ENCODE peak calls at places on chromosomes 7 and 10, in six cellular contexts. I is mesenteric fat pad; Y is activated CD4-positive, alpha-beta T cell treated with anti-CD3 and anti-CD28 coated beads, Interleukin-2, amount 50 U/mL, for 48 hours; G is GM12865; S is T-helper 2 cell treated with Interferon-gamma antibody and Interleukin-4, amounts not matched to agents 5 μg/mL and 100 μg/mL, for 36 hours; C is SK-MEL-5. T is an unnamed sample.

GRCh38 chr10:126729314-126729871 is 58.9 kb upstream of the C10orf90 start:
- DNase-seq in S (no peak), I (no peak), Y (no peak), G (no peak), C (no peak), T (no peak)

GRCh38 chr7:30164567-30164966 is 29.8 kb downstream of the MTURN start:
- DNase-seq in Y (no peak), C (peak), S (no peak), I (no peak), G (peak), T (peak)

GRCh38 chr7:22179442-22179879 is 177.5 kb downstream of the RAPGEF5 start:
- DNase-seq in C (no peak), Y (no peak), I (no peak), G (no peak), S (no peak), T (no peak)

GRCh38 chr7:10973942-10974716 is 457 bp downstream of the PHF14 start:
- DNase-seq in G (peak), I (no peak), C (peak), Y (peak), S (peak), T (peak)

GRCh38 chr10:76942556-76943416 is 694.8 kb downstream of the KCNMA1 start:
- DNase-seq in C (no peak), Y (no peak), S (no peak), I (no peak), G (no peak), T (no peak)

GRCh38 chr10:68403701-68404100 is 3.4 kb downstream of the RUFY2 start:
- DNase-seq in C (no peak), S (no peak), I (no peak), Y (no peak), G (no peak), T (no peak)

GRCh38 chr7:37031571-37032257 is 307.4 kb upstream of the AOAH start:
- DNase-seq in Y (peak), C (peak), S (peak), G (no peak), I (no peak), T (peak)

GRCh38 chr7:135326636-135327280 is 93.1 kb downstream of the STRA8 start:
- DNase-seq in G (no peak), Y (no peak), S (no peak), I (no peak), C (no peak), T (no peak)

GRCh38 chr10:62443866-62444265 is 69.7 kb downstream of the ZNF365 start:
- DNase-seq in C (no peak), S (no peak), Y (no peak), G (no peak), I (no peak), T (peak)

GRCh38 chr10:95504187-95504800 is 56.9 kb downstream of the SORBS1 start:
- DNase-seq in I (no peak), G (no peak), S (no peak), C (no peak), Y (no peak), T (no peak)

GRCh38 chr7:68147621-68148238 is 1151.1 kb downstream of the TYW1 start:
- DNase-seq in Y (no peak), C (no peak), G (no peak), I (no peak), S (no peak), T (peak)

GRCh38 chr10:114380060-114380459 is 24.2 kb downstream of the AFAP1L2 start:
- DNase-seq in G (no peak), Y (no peak), S (no peak), C (no peak), I (no peak), T (no peak)

GRCh38 chr7:29204491-29205281 is 10.1 kb downstream of the CHN2 start:
- DNase-seq in Y (no peak), S (no peak), I (no peak), G (no peak), C (peak), T (peak)

GRCh38 chr7:6164491-6164890 is 107.9 kb downstream of the CYTH3 start:
- DNase-seq in Y (no peak), C (no peak), G (no peak), I (no peak), S (no peak), T (no peak)

GRCh38 chr7:155948423-155948822 is 136.2 kb upstream of the SHH start:
- DNase-seq in G (no peak), C (no peak), I (no peak), S (no peak), Y (no peak), T (no peak)

GRCh38 chr10:6215241-6215640 is 12.5 kb downstream of the PFKFB3 start:
- DNase-seq in I (no peak), G (no peak), Y (no peak), C (no peak), S (no peak), T (no peak)

GRCh38 chr10:48343871-48344598 is 37.6 kb downstream of the MAPK8 start:
- DNase-seq in I (no peak), G (no peak), S (no peak), C (no peak), Y (no peak), T (no peak)

GRCh38 chr7:5692112-5692844 is 89.2 kb downstream of the RNF216 start:
- DNase-seq in G (peak), C (no peak), Y (peak), I (peak), S (no peak), T (peak)

GRCh38 chr7:131251371-131251770 is 76.3 kb upstream of the MKLN1 start:
- DNase-seq in C (no peak), S (no peak), I (no peak), G (no peak), Y (no peak), T (no peak)

GRCh38 chr7:77580762-77581350 is 43.8 kb downstream of the PTPN12 start:
- DNase-seq in S (no peak), G (no peak), I (no peak), Y (no peak), C (no peak), T (no peak)

GRCh38 chr7:82443801-82444219 is 233 bp upstream of the CACNA2D1 start:
- DNase-seq in Y (no peak), I (peak), C (peak), S (no peak), G (peak), T (peak)

GRCh38 chr7:149304006-149304405 is 42.0 kb downstream of the ZNF783 start:
- DNase-seq in I (peak), C (no peak), S (no peak), G (no peak), Y (no peak), T (no peak)